ENCODE peak calls at places on chromosomes 16 and 17, in six cellular contexts. One of them, this sample, is unnamed.

GRCh38 chr17:81867123-81867951 is 3.8 kb downstream of the ARHGDIA start:
- DNase-seq in neural progenitor cell: peak; percentile 37
- DNase-seq in small intestine: peak; percentile 61
- DNase-seq in breast epithelium: no peak
- DNase-seq in heart left ventricle: no peak
- DNase-seq in A673: peak; percentile 57
- DNase-seq in this sample: peak; percentile 78

GRCh38 chr17:42281571-42282096 is 5.4 kb upstream of the STAT5B start:
- DNase-seq in neural progenitor cell: peak; percentile 26
- DNase-seq in small intestine: peak; percentile 27
- DNase-seq in breast epithelium: peak; percentile 11
- DNase-seq in heart left ventricle: no peak
- DNase-seq in A673: no peak
- DNase-seq in this sample: no peak

GRCh38 chr17:15109608-15110007 is 155.5 kb downstream of the PMP22 start:
- DNase-seq in neural progenitor cell: peak; percentile 41
- DNase-seq in small intestine: no peak
- DNase-seq in breast epithelium: no peak
- DNase-seq in heart left ventricle: no peak
- DNase-seq in A673: no peak
- DNase-seq in this sample: no peak

GRCh38 chr16:12449374-12449773 is 354.3 kb downstream of the CPPED1 start:
- DNase-seq in neural progenitor cell: no peak
- DNase-seq in small intestine: no peak
- DNase-seq in breast epithelium: no peak
- DNase-seq in heart left ventricle: no peak
- DNase-seq in A673: no peak
- DNase-seq in this sample: no peak

GRCh38 chr17:30378191-30378796 is 433 bp upstream of the CPD start:
- DNase-seq in neural progenitor cell: peak; percentile 45
- DNase-seq in small intestine: no peak
- DNase-seq in breast epithelium: no peak
- DNase-seq in heart left ventricle: no peak
- DNase-seq in A673: no peak
- DNase-seq in this sample: peak; percentile 24

GRCh38 chr17:62724398-62725146 is 83.5 kb downstream of the MARCHF10 start:
- DNase-seq in neural progenitor cell: no peak
- DNase-seq in small intestine: peak; percentile 49
- DNase-seq in breast epithelium: peak; percentile 40
- DNase-seq in heart left ventricle: no peak
- DNase-seq in A673: no peak
- DNase-seq in this sample: no peak

GRCh38 chr17:31318298-31319190 is 2.9 kb downstream of the EVI2A start:
- DNase-seq in neural progenitor cell: peak; percentile 18
- DNase-seq in small intestine: peak; percentile 28
- DNase-seq in breast epithelium: peak; percentile 60
- DNase-seq in heart left ventricle: peak; percentile 59
- DNase-seq in A673: no peak
- DNase-seq in this sample: peak; percentile 95

GRCh38 chr16:49440156-49441065 is 66.8 kb downstream of the C16orf78 start:
- DNase-seq in neural progenitor cell: peak; percentile 33
- DNase-seq in small intestine: no peak
- DNase-seq in breast epithelium: no peak
- DNase-seq in heart left ventricle: no peak
- DNase-seq in A673: peak; percentile 15
- DNase-seq in this sample: no peak

GRCh38 chr17:48139948-48140347 is 32.4 kb downstream of the SNX11 start:
- DNase-seq in neural progenitor cell: no peak
- DNase-seq in small intestine: no peak
- DNase-seq in breast epithelium: no peak
- DNase-seq in heart left ventricle: no peak
- DNase-seq in A673: no peak
- DNase-seq in this sample: peak; percentile 7

GRCh38 chr16:69831212-69832123 is 69.3 kb downstream of the WWP2 start:
- DNase-seq in neural progenitor cell: no peak
- DNase-seq in small intestine: peak; percentile 58
- DNase-seq in breast epithelium: no peak
- DNase-seq in heart left ventricle: no peak
- DNase-seq in A673: no peak
- DNase-seq in this sample: no peak

GRCh38 chr17:51279183-51279582 is 18.8 kb downstream of the UTP18 start:
- DNase-seq in neural progenitor cell: no peak
- DNase-seq in small intestine: no peak
- DNase-seq in breast epithelium: no peak
- DNase-seq in heart left ventricle: no peak
- DNase-seq in A673: no peak
- DNase-seq in this sample: no peak

GRCh38 chr16:14007460-14007859 is 63.7 kb upstream of the MRTFB start:
- DNase-seq in neural progenitor cell: no peak
- DNase-seq in small intestine: no peak
- DNase-seq in breast epithelium: no peak
- DNase-seq in heart left ventricle: no peak
- DNase-seq in A673: peak; percentile 42
- DNase-seq in this sample: no peak

GRCh38 chr16:65333298-65333697 is 211.4 kb upstream of the CDH11 start:
- DNase-seq in neural progenitor cell: no peak
- DNase-seq in small intestine: no peak
- DNase-seq in breast epithelium: no peak
- DNase-seq in heart left ventricle: no peak
- DNase-seq in A673: no peak
- DNase-seq in this sample: peak; percentile 31

GRCh38 chr16:86219655-86220445 is 290.5 kb upstream of the FOXF1 start:
- DNase-seq in neural progenitor cell: no peak
- DNase-seq in small intestine: no peak
- DNase-seq in breast epithelium: no peak
- DNase-seq in heart left ventricle: no peak
- DNase-seq in A673: no peak
- DNase-seq in this sample: peak; percentile 77

GRCh38 chr17:68437979-68438877 is 19.1 kb downstream of the WIPI1 start:
- DNase-seq in neural progenitor cell: no peak
- DNase-seq in small intestine: peak; percentile 79
- DNase-seq in breast epithelium: no peak
- DNase-seq in heart left ventricle: peak; percentile 74
- DNase-seq in A673: no peak
- DNase-seq in this sample: peak; percentile 61

GRCh38 chr17:40442392-40443195 is 656 bp upstream of the IGFBP4 start:
- DNase-seq in neural progenitor cell: no peak
- DNase-seq in small intestine: no peak
- DNase-seq in breast epithelium: no peak
- DNase-seq in heart left ventricle: peak; percentile 71
- DNase-seq in A673: no peak
- DNase-seq in this sample: no peak

DNA sequence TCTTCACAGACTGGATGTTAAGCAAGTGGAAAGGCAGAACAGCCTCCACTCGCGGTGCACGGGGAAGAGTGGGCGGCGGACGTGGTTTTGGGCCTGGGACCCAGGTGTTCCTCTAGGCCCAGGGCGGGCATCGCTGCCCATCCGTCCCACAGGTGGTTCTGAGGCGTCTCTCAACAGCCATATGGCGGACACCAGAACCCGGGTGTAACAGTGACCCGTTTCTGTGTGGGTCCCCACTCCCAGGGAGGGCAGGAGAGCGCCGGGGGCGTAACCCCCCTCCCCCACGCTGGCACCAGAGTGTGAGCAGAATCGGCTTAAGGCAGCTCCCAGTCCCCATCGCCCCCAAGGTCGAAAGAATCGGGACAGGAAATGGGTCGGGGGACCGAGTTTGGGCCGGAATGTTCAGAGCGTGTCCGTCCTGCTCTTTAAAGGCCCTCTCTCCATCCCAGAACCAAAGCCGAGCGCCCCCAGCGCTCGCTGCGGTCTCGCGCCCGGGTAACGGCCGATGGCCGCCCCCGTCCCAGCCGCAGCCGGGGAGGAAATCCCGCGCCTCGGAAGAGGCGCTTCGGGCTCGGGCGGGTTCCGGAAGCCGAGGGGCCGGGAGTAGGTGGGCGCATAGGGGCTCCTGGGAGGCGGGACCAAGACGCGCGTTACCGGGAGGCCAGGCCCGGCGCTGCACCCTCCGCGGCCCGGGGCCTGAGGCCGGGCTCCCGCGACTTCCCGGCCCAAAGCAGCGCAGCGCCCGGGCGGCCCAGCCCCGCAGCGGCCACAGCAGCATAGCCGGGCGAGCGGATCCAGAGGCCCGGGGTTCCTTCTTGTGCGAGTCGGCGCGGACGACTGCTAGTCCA is at the start of gene TK2:
- DNase-seq in neural progenitor cell: peak; percentile 79
- DNase-seq in small intestine: no peak
- DNase-seq in breast epithelium: peak; percentile 48
- DNase-seq in heart left ventricle: peak; percentile 85
- DNase-seq in A673: peak; percentile 75
- DNase-seq in this sample: peak; percentile 85
- H3K4me1 ChIP-seq in neural progenitor cell: peaks cover 15% of the 10 kb centered on the region
- H3K4me1 ChIP-seq in small intestine: peaks cover 18% of the 10 kb centered on the region
- H3K4me1 ChIP-seq in breast epithelium: no peaks in the 10 kb centered on the region
- H3K4me1 ChIP-seq in heart left ventricle: peaks cover 47% of the 10 kb centered on the region
- H3K4me1 ChIP-seq in A673: peaks cover 19% of the 10 kb centered on the region
- H3K4me1 ChIP-seq in this sample: peaks cover 20% of the 10 kb centered on the region

GRCh38 chr17:72150632-72151460 is 30.0 kb downstream of the SOX9 start:
- DNase-seq in neural progenitor cell: peak; percentile 61
- DNase-seq in small intestine: no peak
- DNase-seq in breast epithelium: no peak
- DNase-seq in heart left ventricle: no peak
- DNase-seq in A673: peak; percentile 70
- DNase-seq in this sample: no peak

GRCh38 chr17:72152392-72152727 is 31.5 kb downstream of the SOX9 start:
- DNase-seq in neural progenitor cell: no peak
- DNase-seq in small intestine: no peak
- DNase-seq in breast epithelium: no peak
- DNase-seq in heart left ventricle: no peak
- DNase-seq in A673: no peak
- DNase-seq in this sample: no peak

GRCh38 chr17:72145972-72146755 is 25.3 kb downstream of the SOX9 start:
- DNase-seq in neural progenitor cell: no peak
- DNase-seq in small intestine: no peak
- DNase-seq in breast epithelium: no peak
- DNase-seq in heart left ventricle: no peak
- DNase-seq in A673: no peak
- DNase-seq in this sample: no peak

DNA sequence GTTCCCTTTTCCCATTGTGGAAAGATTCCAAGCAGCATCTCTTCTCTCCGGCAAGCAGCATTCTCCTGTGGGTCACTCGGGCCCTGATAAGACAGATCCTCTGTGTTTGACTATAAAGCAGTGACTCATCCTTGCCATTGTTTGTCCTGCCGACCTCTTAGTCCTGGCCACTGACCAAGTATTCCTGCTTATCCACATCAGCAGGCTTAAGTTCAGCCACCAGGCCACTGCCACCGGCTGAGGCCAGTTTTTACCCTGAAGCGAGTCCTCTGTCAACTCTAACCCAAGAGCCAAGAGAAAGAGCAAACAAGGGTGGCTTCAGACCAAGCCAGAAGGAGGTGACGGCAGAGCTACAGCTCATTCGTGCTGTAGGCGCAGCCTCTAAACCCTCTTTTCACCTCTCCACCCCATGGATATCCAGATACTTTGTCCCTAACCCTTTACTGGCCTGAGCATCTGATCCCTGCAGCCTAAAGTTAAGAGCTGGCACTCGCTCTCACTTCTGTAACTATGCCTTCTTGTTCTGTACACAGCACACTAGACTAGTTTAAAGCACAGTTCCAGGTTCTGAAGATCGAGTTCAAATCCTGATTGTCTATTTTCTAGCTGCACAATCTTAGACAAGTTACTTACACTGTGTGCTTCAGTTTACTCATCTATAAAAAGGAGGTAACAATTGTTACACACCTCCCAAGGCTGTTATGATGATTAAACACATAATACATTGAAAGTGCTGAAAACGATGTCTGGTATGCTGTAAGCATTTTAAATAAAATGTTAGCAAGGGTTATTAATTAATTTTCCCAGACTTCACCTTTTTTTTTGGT is 31.0 kb downstream of the SOX9 start:
- DNase-seq in neural progenitor cell: peak; percentile 58
- DNase-seq in small intestine: peak; percentile 37
- DNase-seq in breast epithelium: peak; percentile 79
- DNase-seq in heart left ventricle: peak; percentile 86
- DNase-seq in A673: no peak
- DNase-seq in this sample: no peak
- H3K4me3 ChIP-seq in neural progenitor cell: no peak overlapping the region
- H3K4me3 ChIP-seq in small intestine: no peak overlapping the region
- H3K4me3 ChIP-seq in breast epithelium: no peak overlapping the region
- H3K4me3 ChIP-seq in heart left ventricle: no peak overlapping the region
- H3K4me3 ChIP-seq in A673: no peak overlapping the region
- H3K4me3 ChIP-seq in this sample: no peak overlapping the region

DNA sequence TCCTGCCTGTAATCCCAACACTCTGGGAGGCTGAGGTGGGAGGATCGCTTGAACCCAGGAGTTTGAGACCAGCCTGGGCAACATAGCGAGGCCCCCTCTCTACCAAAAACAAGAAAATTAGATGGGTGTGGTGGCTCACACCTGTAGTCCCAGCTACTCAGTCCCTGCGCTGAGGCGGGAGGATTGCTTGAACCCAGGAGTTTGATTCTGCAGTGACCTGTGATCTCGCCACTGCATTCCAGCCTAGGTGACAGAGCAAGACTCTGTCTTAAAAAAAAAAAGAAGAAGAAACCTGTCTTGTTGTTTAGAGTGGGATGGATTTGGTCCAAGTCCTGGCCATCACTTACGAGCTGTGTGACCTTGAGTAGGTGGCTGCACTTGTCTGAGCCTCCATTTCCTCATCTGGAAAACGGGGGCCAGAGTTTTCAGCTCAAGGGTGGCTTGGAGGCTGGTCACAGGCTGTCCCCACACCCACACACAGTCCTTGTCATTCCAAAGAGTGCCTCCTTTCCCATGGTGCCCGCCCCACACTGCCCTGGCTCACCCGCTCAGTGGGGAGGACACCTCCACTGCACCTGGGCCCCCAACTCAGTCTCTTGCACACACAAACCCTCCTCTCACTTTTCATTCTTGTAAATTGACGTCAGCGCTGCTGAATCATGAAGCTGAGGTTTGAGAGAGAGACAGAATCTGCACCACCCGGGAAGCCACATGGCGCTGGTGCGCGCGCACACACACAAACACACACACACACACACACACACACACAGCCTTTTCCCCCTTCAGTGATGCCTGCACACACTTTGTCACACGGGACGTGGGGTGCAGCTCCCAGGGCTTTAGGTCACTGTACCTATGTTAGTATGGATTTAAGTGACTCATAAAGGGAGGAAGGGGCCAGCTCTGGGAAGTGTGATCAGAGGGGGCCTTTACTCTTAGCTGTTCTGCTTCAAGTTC is 4.2 kb downstream of the SOCS1 start:
- DNase-seq in neural progenitor cell: no peak
- DNase-seq in small intestine: peak; percentile 39
- DNase-seq in breast epithelium: no peak
- DNase-seq in heart left ventricle: no peak
- DNase-seq in A673: no peak
- DNase-seq in this sample: peak; percentile 52
- H3K4me1 ChIP-seq in neural progenitor cell: peaks cover 6% of the 10 kb centered on the region
- H3K4me1 ChIP-seq in small intestine: no peaks in the 10 kb centered on the region
- H3K4me1 ChIP-seq in breast epithelium: peaks cover 2% of the 10 kb centered on the region
- H3K4me1 ChIP-seq in heart left ventricle: peaks cover 18% of the 10 kb centered on the region
- H3K4me1 ChIP-seq in A673: peaks cover 10% of the 10 kb centered on the region
- H3K4me1 ChIP-seq in this sample: no peaks in the 10 kb centered on the region

DNA sequence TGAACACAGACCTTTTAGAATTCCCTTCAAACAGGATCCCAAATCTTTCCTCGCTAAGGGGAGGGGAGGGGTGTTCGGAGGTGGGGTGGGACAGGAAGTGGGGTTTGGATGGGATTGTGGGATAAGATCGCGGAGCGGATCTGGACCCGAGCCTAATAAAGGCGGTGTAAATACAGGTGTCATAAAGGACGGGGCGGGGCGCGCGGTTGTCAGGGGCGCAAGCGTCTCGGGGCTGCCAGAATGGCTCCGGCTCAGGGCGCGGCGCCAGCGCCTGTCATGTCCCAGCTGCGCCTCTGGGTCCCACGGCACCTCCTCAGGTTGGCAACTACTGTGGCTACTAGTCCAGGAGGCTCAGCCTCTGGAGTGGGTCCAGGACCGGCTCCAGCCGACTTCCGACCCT is 59.8 kb upstream of the FBXO47 start:
- DNase-seq in neural progenitor cell: peak; percentile 66
- DNase-seq in small intestine: peak; percentile 71
- DNase-seq in breast epithelium: peak; percentile 40
- DNase-seq in heart left ventricle: peak; percentile 90
- DNase-seq in A673: peak; percentile 23
- DNase-seq in this sample: peak; percentile 56
- H3K4me3 ChIP-seq in neural progenitor cell: peak overlapping the region; percentile 53
- H3K4me3 ChIP-seq in small intestine: peak overlapping the region; percentile 38
- H3K4me3 ChIP-seq in breast epithelium: peak overlapping the region; percentile 55
- H3K4me3 ChIP-seq in heart left ventricle: peak overlapping the region; percentile 49
- H3K4me3 ChIP-seq in A673: peak overlapping the region; percentile 36
- H3K4me3 ChIP-seq in this sample: peak overlapping the region; percentile 39